ENCODE peak calls at places on chromosomes 13 and 19, in seven cellular contexts. I is WTC11, L is K562, U is A549, D is GM12878, Y is H1, A is SK-N-SH. E is an unnamed sample.

GRCh38 chr19:46571495-46571894 is 29.6 kb upstream of the CALM3 start:
- DNase-seq in I (peak), U (peak), Y (peak), L (peak), D (no peak), A (peak), E (no peak)

GRCh38 chr19:31625056-31625455 is 275.8 kb upstream of the TSHZ3 start:
- DNase-seq in D (no peak), I (no peak), U (no peak), Y (no peak), A (no peak), L (no peak), E (no peak)

GRCh38 chr13:69970521-69970920 is 137.1 kb upstream of the ATXN8OS start:
- DNase-seq in L (no peak), D (no peak), Y (peak), I (no peak), A (no peak), U (no peak), E (no peak)

GRCh38 chr19:11505032-11505503 is 571 bp downstream of the ZNF653 start:
- DNase-seq in I (peak), D (peak), A (peak), U (peak), Y (peak), L (peak), E (peak)

GRCh38 chr13:35712907-35713685 is 236.6 kb upstream of the MAB21L1 start:
- DNase-seq in I (no peak), Y (no peak), A (peak), L (no peak), U (no peak), D (no peak), E (peak)

GRCh38 chr19:44684892-44685847 is 13.8 kb upstream of the CEACAM16 start:
- DNase-seq in L (peak), Y (no peak), D (no peak), A (no peak), I (no peak), U (peak), E (peak)

GRCh38 chr13:79451500-79451962 is 29.4 kb upstream of the NDFIP2 start:
- DNase-seq in D (peak), A (peak), L (peak), Y (no peak), I (peak), U (peak), E (peak)

GRCh38 chr19:10191347-10191746 is 3.4 kb downstream of the DNMT1 start:
- DNase-seq in D (no peak), Y (no peak), U (no peak), L (no peak), I (no peak), A (no peak), E (peak)

GRCh38 chr19:48510421-48511268 is 990 bp downstream of the LMTK3 start:
- DNase-seq in D (no peak), A (peak), U (no peak), I (peak), L (peak), Y (no peak), E (peak)

GRCh38 chr13:74751739-74752138 is 617.5 kb upstream of the KLF12 start:
- DNase-seq in Y (no peak), D (no peak), I (no peak), A (peak), U (no peak), L (no peak), E (no peak)

DNA sequence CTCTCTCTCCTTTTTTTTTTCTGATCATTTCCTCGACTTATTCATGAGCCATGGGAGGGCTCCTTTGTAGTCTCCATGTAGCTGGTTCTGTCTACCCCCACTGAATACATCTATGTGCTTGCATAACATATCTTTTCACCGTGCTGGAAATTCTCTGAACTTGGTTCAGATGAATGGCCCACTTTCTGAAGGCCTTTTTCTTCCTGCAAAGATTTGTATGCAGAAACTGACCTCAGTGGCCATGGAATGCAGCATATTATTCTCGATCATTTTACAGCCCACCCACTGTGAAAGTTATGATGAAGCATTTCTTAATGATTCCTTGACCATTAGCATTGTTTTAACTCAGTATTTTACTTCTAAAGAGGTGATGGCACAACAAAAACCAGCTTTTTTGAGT is 225.2 kb downstream of the GGACT start:
- DNase-seq in Y (no peak), A (no peak), D (no peak), U (no peak), L (no peak), I (no peak), E (peak)
- TF ChIP-seq USF2 in Y (no peak), A (no peak), D (no peak), U (no peak), L (no peak), I (no peak), E (no peak)

GRCh38 chr13:110015253-110015652 is 228.9 kb upstream of the IRS2 start:
- DNase-seq in U (no peak), I (no peak), L (no peak), Y (no peak), A (no peak), D (no peak), E (peak)

GRCh38 chr13:110014719-110015118 is 228.3 kb upstream of the IRS2 start:
- DNase-seq in I (no peak), Y (no peak), D (no peak), U (no peak), L (no peak), A (no peak), E (no peak)

GRCh38 chr13:110017379-110017778 is 231.0 kb upstream of the IRS2 start:
- DNase-seq in I (peak), A (no peak), L (no peak), U (peak), D (no peak), Y (peak), E (peak)

GRCh38 chr13:110012102-110012739 is 225.8 kb upstream of the IRS2 start:
- DNase-seq in U (peak), Y (no peak), L (no peak), A (no peak), D (no peak), I (no peak), E (peak)

GRCh38 chr13:110018009-110018408 is 231.6 kb upstream of the IRS2 start:
- DNase-seq in L (no peak), U (no peak), Y (no peak), A (no peak), D (no peak), I (no peak), E (peak)
- TF ChIP-seq USF2 in L (no peak), U (no peak), Y (no peak), A (no peak), D (no peak), I (no peak), E (no peak)

DNA sequence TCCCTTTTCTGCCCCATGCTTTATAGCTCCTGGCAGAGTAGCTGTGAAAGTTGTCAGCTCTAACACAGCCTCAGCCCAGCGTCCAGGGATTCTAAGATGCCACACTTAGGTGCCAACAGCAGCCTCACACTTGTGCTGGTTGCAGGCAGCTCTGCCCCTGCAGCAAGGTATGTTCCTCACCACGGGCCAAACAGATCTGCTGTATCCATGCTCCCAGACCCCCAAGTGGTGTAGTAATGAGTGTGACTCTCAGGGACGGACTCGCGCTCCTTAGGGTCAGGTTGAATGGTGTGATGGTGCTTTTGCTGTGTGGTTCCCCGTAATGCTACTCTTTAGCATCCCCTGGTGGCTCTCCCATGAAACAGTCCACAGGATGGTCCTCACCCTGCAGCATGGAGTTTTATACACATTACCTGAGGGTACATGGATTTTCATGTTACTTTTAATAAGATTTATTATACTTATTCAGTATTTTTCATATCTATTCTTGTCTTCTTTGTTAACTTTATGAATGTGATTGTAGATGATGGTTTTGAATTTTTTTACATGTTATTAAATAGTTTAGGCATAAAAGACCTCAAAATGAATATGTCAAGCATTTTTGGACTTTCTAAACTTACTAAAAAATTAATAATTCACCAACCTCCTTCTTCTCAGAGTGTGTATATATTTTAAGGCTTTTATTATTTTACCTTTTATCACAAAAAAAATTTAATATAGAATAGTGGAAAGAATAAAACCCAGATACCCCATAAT is 232.5 kb downstream of the SLC7A1 start:
- DNase-seq in L (peak), D (peak), I (peak), A (peak), Y (peak), U (peak), E (peak)
- TF ChIP-seq USF2 in L (no peak), D (no peak), I (no peak), A (no peak), Y (no peak), U (no peak), E (no peak)

DNA sequence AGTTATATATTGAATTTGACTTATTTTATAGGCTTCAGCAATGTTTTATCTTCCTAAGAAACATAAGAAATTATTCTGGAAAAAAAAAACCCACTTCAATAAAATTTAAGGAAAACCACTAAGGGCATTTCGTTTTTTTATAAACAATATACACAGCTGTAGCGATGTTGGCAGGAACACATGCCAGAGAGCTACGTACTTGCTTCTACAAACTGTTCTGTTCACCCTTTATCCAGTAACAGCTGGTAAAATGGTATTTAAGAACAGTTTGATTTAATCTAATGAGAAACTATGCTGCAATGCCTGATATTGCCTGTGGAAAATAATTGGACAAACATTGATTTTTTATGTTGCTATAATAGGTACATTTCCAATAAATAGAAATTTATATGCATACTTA is 137.2 kb upstream of the DACH1 start:
- DNase-seq in Y (no peak), L (no peak), D (no peak), U (no peak), I (no peak), A (no peak), E (no peak)
- TF ChIP-seq USF2 in Y (no peak), L (no peak), D (no peak), U (no peak), I (no peak), A (no peak), E (no peak)

GRCh38 chr13:42107006-42107405 is 58.6 kb downstream of the DGKH start:
- DNase-seq in L (no peak), U (no peak), D (no peak), A (no peak), I (no peak), Y (no peak), E (no peak)

GRCh38 chr13:42099962-42100675 is 51.7 kb downstream of the DGKH start:
- DNase-seq in I (no peak), U (no peak), D (no peak), Y (no peak), A (no peak), L (no peak), E (no peak)

GRCh38 chr13:42102961-42103688 is 54.7 kb downstream of the DGKH start:
- DNase-seq in U (no peak), L (no peak), Y (no peak), I (no peak), D (no peak), A (no peak), E (peak)

DNA sequence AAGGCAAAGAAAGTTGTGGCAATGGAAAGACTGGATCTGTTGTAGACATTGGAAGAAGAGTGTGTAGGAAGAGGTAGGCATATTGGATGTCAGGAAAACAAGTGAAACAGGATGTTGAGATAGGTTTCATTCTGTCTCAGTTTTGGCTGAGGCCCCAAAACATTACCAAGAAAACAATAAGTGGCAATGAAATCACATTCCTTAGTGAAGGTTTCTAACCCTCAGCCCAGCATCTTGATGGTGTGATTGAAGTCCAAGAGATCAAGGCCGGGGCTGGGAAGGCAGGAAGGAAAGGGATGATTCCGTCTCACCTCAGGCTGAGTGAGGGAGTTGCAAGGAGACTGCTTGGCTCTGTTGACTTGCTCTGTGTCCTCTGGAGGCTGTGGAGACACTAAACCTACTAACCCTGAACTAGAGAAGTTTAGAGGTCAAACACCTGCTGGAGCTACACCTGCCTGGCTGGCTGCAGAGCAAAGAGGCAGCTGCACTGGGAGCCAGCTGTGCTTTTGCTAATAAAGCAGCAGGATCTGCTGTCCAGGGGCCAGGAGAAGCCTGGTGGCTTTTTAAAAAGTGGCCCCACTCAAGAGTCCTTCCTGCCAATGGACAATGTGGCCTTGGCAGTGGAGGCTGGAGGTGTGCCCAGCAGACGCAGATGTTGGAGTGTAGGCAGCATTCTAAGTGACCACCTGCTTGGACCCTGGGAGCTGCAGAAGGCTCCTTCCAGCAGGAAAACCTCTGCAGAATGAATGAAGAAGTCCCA is 53.6 kb downstream of the DGKH start:
- DNase-seq in I (no peak), L (no peak), U (no peak), A (no peak), Y (no peak), D (no peak), E (no peak)
- TF ChIP-seq USF2 in I (no peak), L (no peak), U (no peak), A (no peak), Y (no peak), D (no peak), E (no peak)

GRCh38 chr19:49616945-49617344 is 23.0 kb downstream of the RRAS start:
- DNase-seq in U (no peak), D (no peak), L (no peak), I (no peak), Y (no peak), A (no peak), E (no peak)

GRCh38 chr19:49615861-49616260 is 24.1 kb downstream of the RRAS start:
- DNase-seq in I (no peak), Y (no peak), A (no peak), L (no peak), U (no peak), D (no peak), E (no peak)

GRCh38 chr19:49613374-49613773 is 22.4 kb downstream of the PRR12 start:
- DNase-seq in Y (no peak), U (peak), A (no peak), D (no peak), L (no peak), I (no peak), E (no peak)

GRCh38 chr19:49616532-49616931 is 23.4 kb downstream of the RRAS start:
- DNase-seq in I (no peak), U (no peak), A (no peak), D (no peak), Y (no peak), L (no peak), E (no peak)

GRCh38 chr19:49614096-49614857 is 23.3 kb downstream of the PRR12 start:
- DNase-seq in U (peak), A (no peak), D (no peak), L (no peak), Y (no peak), I (no peak), E (peak)
- TF ChIP-seq USF2 in U (no peak), A (no peak), D (no peak), L (no peak), Y (no peak), I (no peak), E (no peak)